ENCODE peak calls at places on chromosomes 5 and 9, in ten cellular contexts. Z, Q, P, I, G, M, J, F, Y and X are unnamed samples.
A peak's percentile ranks its signal among the peaks of the same experiment; 100 is the strongest.

GRCh38 chr9:89353989-89354388 is 35.7 kb downstream of the SECISBP2 start:
- DNase-seq in Z (no peak), Q (no peak), P (no peak), I (no peak), G (peak; percentile 75), M (peak; percentile 7), J (no peak), F (no peak), Y (no peak), X (no peak)

GRCh38 chr5:140109050-140109817 is 4.7 kb upstream of the PURA start:
- DNase-seq in Z (no peak), Q (no peak), P (no peak), I (no peak), G (peak; percentile 73), M (peak; percentile 18), J (no peak), F (peak; percentile 46), Y (no peak), X (no peak)

GRCh38 chr5:126044111-126044668 is 379.0 kb upstream of the GRAMD2B start:
- DNase-seq in Z (no peak), Q (no peak), P (no peak), I (no peak), G (peak; percentile 37), M (peak; percentile 68), J (no peak), F (no peak), Y (no peak), X (no peak)

GRCh38 chr5:76391014-76391413 is 12.1 kb upstream of the IQGAP2 start:
- DNase-seq in Z (no peak), Q (no peak), P (no peak), I (no peak), G (no peak), M (no peak), J (peak; percentile 48), F (no peak), Y (no peak), X (peak; percentile 37)

GRCh38 chr5:64566531-64566930 is 60.7 kb downstream of the RGS7BP start:
- DNase-seq in Z (no peak), Q (no peak), P (no peak), I (no peak), G (no peak), M (no peak), J (no peak), F (peak; percentile 10), Y (no peak), X (no peak)

GRCh38 chr5:59923465-59923864 is 29.9 kb upstream of the PDE4D start:
- DNase-seq in Z (no peak), Q (no peak), P (no peak), I (peak; percentile 25), G (no peak), M (peak; percentile 42), J (no peak), F (peak; percentile 48), Y (no peak), X (no peak)

GRCh38 chr5:138724470-138725146 is 28.6 kb upstream of the CTNNA1 start:
- DNase-seq in Z (no peak), Q (no peak), P (no peak), I (no peak), G (no peak), M (no peak), J (no peak), F (peak; percentile 35), Y (no peak), X (no peak)

GRCh38 chr5:74250304-74251102 is 390.0 kb downstream of the ENC1 start:
- DNase-seq in Z (no peak), Q (no peak), P (no peak), I (no peak), G (peak; percentile 22), M (no peak), J (no peak), F (no peak), Y (no peak), X (no peak)

GRCh38 chr9:79360387-79361347 is 211.1 kb upstream of the TLE4 start:
- DNase-seq in Z (no peak), Q (no peak), P (no peak), I (peak; percentile 6), G (no peak), M (no peak), J (no peak), F (peak; percentile 72), Y (no peak), X (no peak)

GRCh38 chr9:79357620-79358019 is 214.1 kb upstream of the TLE4 start:
- DNase-seq in Z (peak; percentile 9), Q (no peak), P (no peak), I (no peak), G (no peak), M (no peak), J (no peak), F (no peak), Y (no peak), X (no peak)

GRCh38 chr9:79357185-79357584 is 214.6 kb upstream of the TLE4 start:
- DNase-seq in Z (no peak), Q (no peak), P (no peak), I (no peak), G (no peak), M (no peak), J (no peak), F (no peak), Y (no peak), X (no peak)

DNA sequence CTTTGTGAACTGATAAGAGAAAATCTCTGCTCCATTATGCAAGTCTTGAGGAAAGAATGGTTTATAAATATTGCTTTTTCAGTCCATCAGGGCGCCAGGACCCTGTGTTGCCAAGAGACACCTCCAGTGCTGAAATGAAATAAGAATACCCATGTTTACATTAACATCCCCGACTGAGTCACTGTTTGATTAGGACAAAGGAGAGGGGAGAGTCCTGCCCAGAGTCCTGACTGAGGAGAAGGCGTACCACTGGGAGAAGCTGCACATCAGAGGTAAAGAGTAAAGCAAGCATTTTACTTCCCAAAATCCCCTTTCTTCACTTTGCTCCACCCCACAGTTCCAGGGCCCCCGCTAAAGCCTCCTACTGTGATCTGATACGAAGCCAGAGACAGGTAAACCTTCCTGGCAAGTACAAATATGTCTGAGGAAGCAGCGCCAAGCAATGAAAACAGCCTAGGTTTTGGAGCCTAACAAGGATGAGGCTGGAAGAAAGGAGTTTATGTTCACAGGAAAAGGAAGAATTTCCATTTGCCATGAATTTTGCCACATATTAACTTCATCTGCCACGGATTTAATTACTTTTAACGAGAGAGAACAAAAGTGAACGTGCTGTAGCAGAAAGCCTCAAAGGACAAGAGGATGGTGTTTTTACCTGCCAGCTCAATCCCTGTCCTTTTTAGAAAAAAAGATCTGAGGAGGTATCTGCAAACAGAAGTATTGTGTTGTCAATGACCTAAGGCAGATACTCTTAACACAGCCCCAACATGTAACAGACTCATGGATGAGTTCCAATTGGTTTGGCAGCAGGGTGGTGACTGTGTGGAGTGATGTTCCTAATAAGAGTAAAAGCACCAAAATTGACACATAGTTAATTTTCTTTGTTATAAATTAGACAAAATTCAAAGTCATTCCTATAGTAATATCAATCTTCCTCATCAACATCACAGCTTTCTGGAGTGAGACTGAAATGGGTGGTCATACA is 209.4 kb upstream of the TLE4 start:
- DNase-seq in Z (no peak), Q (no peak), P (no peak), I (peak; percentile 82), G (no peak), M (no peak), J (no peak), F (peak; percentile 47), Y (no peak), X (no peak)
- H3K4me3 ChIP-seq in Z (no peak overlapping the region), Q (no peak overlapping the region), P (no peak overlapping the region), I (peak overlapping the region; percentile 11), G (no peak overlapping the region), M (no peak overlapping the region), J (no peak overlapping the region), F (peak overlapping the region; percentile 32), Y (no peak overlapping the region), X (no peak overlapping the region)

DNA sequence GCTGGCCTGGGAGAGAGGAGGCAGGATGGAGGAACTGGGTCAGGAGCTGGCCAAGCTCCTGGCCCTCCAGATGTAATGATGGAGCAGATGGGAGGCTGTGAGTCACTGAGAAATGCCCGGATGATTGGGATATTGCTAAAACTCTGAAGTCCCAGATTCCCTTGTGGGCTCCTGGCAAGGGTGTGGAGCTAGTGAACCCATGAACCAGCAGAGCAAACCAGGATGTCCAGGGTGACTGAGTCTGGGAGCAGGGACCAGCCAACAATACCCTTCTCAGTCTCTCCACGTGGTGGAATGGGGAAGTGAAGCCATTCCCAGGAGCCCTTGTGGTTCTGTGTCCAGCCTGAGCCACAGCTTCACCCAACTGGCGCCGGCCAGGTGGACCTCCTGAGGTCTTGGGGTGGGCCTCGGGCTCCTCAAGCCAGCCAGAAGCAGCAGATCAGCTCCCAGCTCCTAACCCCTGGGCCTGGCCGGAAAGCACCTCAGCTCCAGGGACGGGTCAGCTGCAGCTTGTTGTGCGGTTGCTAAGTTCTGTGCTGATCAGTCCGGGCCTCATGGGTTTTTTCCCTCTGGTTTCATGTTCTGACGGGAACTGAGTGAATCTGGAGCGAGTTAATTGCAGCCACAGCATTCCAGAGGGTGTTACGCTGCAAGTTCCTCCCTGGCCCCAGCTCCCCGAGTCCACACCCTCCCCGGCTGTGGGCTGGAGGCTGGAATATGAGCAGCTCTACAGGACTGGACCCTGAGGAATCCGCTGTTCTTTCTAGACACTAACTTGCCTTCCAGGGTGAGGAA is 37.6 kb downstream of the DUSP1 start:
- DNase-seq in Z (peak; percentile 79), Q (peak; percentile 96), P (peak; percentile 69), I (no peak), G (peak; percentile 96), M (peak; percentile 94), J (no peak), F (peak; percentile 34), Y (no peak), X (no peak)
- H3K4me1 ChIP-seq in Z (peaks cover 26% of the 10 kb centered on the region), Q (peaks cover 24% of the 10 kb centered on the region), P (peaks cover 24% of the 10 kb centered on the region), I (peaks cover 30% of the 10 kb centered on the region), G (peaks cover 25% of the 10 kb centered on the region), M (peaks cover 23% of the 10 kb centered on the region), J (no peaks in the 10 kb centered on the region), F (no peaks in the 10 kb centered on the region), Y (no peaks in the 10 kb centered on the region), X (no peaks in the 10 kb centered on the region)

GRCh38 chr5:110275878-110276277 is 450.6 kb downstream of the TMEM232 start:
- DNase-seq in Z (no peak), Q (no peak), P (no peak), I (no peak), G (no peak), M (no peak), J (no peak), F (no peak), Y (no peak), X (no peak)
- H3K4me3 ChIP-seq in Z (no peak overlapping the region), Q (no peak overlapping the region), P (no peak overlapping the region), I (no peak overlapping the region), G (no peak overlapping the region), M (no peak overlapping the region), J (no peak overlapping the region), F (no peak overlapping the region), Y (no peak overlapping the region), X (no peak overlapping the region)

GRCh38 chr9:76200315-76200714 is 193.9 kb downstream of the RFK start:
- DNase-seq in Z (no peak), Q (no peak), P (no peak), I (no peak), G (no peak), M (peak; percentile 41), J (no peak), F (no peak), Y (no peak), X (no peak)

GRCh38 chr9:76203373-76203772 is 190.9 kb downstream of the RFK start:
- DNase-seq in Z (peak; percentile 40), Q (no peak), P (peak; percentile 61), I (no peak), G (no peak), M (no peak), J (no peak), F (no peak), Y (no peak), X (no peak)

GRCh38 chr9:76194896-76195295 is 199.3 kb downstream of the RFK start:
- DNase-seq in Z (no peak), Q (no peak), P (no peak), I (no peak), G (no peak), M (peak; percentile 13), J (no peak), F (no peak), Y (no peak), X (no peak)

GRCh38 chr9:76200730-76201129 is 193.5 kb downstream of the RFK start:
- DNase-seq in Z (no peak), Q (no peak), P (no peak), I (no peak), G (no peak), M (no peak), J (no peak), F (no peak), Y (no peak), X (no peak)

GRCh38 chr9:76198336-76198735 is 195.9 kb downstream of the RFK start:
- DNase-seq in Z (no peak), Q (no peak), P (no peak), I (no peak), G (no peak), M (peak; percentile 84), J (no peak), F (no peak), Y (no peak), X (no peak)
- H3K4me1 ChIP-seq in Z (no peaks in the 10 kb centered on the region), Q (no peaks in the 10 kb centered on the region), P (no peaks in the 10 kb centered on the region), I (no peaks in the 10 kb centered on the region), G (no peaks in the 10 kb centered on the region), M (peaks cover 4% of the 10 kb centered on the region), J (no peaks in the 10 kb centered on the region), F (no peaks in the 10 kb centered on the region), Y (no peaks in the 10 kb centered on the region), X (no peaks in the 10 kb centered on the region)